ENCODE peak calls at places on chromosomes 3 and 15, in seven cellular contexts. N is GM23248, M is mesenchymal stem cell, J is PC-3, I is fibroblast of lung, V is hepatocyte, G is IMR-90. R is an unnamed sample.
A peak's percentile ranks its signal among the peaks of the same experiment; 100 is the strongest.

GRCh38 chr3:141454906-141455602 is 31.8 kb upstream of the RASA2 start:
- DNase-seq in M (peak; percentile 86), V (peak; percentile 72), N (peak; percentile 92), G (peak; percentile 88), I (peak; percentile 86), J (peak; percentile 87), R (peak; percentile 85)

GRCh38 chr15:85897818-85898717 is 103.3 kb upstream of the KLHL25 start:
- DNase-seq in V (no peak), M (no peak), G (no peak), N (no peak), J (no peak), I (no peak), R (no peak)

GRCh38 chr3:190862209-190863118 is at the start of gene GMNC:
- DNase-seq in J (peak; percentile 85), M (peak; percentile 85), N (peak; percentile 88), G (peak; percentile 48), I (peak; percentile 62), V (peak; percentile 89), R (peak; percentile 93)

GRCh38 chr3:150216041-150216811 is 191.9 kb upstream of the TSC22D2 start:
- DNase-seq in G (peak; percentile 61), N (peak; percentile 50), M (peak; percentile 33), I (peak; percentile 95), J (peak; percentile 29), V (peak; percentile 35), R (no peak)

GRCh38 chr15:79028411-79028964 is 62.1 kb downstream of the RASGRF1 start:
- DNase-seq in J (peak; percentile 71), V (peak; percentile 64), I (peak; percentile 24), N (peak; percentile 48), M (peak; percentile 43), G (peak; percentile 20), R (peak; percentile 59)

GRCh38 chr15:63200464-63201242 is 11.2 kb downstream of the RAB8B start:
- DNase-seq in V (no peak), N (no peak), I (no peak), G (no peak), M (no peak), J (no peak), R (no peak)

GRCh38 chr15:79078763-79079395 is 11.7 kb downstream of the RASGRF1 start:
- DNase-seq in N (no peak), I (no peak), M (no peak), V (no peak), G (no peak), J (no peak), R (no peak)

GRCh38 chr3:182138388-182138787 is 426.7 kb downstream of the SOX2 start:
- DNase-seq in M (no peak), V (no peak), N (no peak), I (no peak), J (no peak), G (no peak), R (no peak)

GRCh38 chr3:21752749-21753347 is 1.8 kb upstream of the ZNF385D start:
- DNase-seq in N (peak; percentile 91), I (peak; percentile 84), V (peak; percentile 53), M (no peak), J (peak; percentile 77), G (peak; percentile 49), R (peak; percentile 28)

GRCh38 chr3:192879346-192880031 is 38.2 kb downstream of the MB21D2 start:
- DNase-seq in J (peak; percentile 99), I (peak; percentile 71), V (peak; percentile 79), N (peak; percentile 96), M (peak; percentile 95), G (peak; percentile 96), R (no peak)

GRCh38 chr15:23565395-23566069 is at the start of gene MKRN3:
- DNase-seq in N (peak; percentile 51), I (peak; percentile 58), M (no peak), V (no peak), G (peak; percentile 7), J (no peak), R (no peak)

GRCh38 chr3:149820183-149820582 is 7.2 kb downstream of the RNF13 start:
- DNase-seq in I (no peak), M (no peak), V (no peak), N (peak; percentile 23), G (no peak), J (peak; percentile 71), R (no peak)

GRCh38 chr3:162702768-162703385 is 1206.3 kb downstream of the OTOL1 start:
- DNase-seq in N (no peak), I (no peak), J (no peak), V (no peak), M (no peak), G (no peak), R (no peak)

GRCh38 chr15:74768099-74768770 is 13.6 kb upstream of the CSK start:
- DNase-seq in G (no peak), J (no peak), M (no peak), I (no peak), N (no peak), V (peak; percentile 4), R (no peak)

GRCh38 chr15:73951591-73951990 is 25.3 kb downstream of the LOXL1 start:
- DNase-seq in I (no peak), N (no peak), J (no peak), V (no peak), G (no peak), M (no peak), R (no peak)

GRCh38 chr15:41919954-41920538 is 26.2 kb upstream of the SPTBN5 start:
- DNase-seq in I (peak; percentile 95), M (peak; percentile 95), J (no peak), V (no peak), G (peak; percentile 97), N (no peak), R (no peak)

GRCh38 chr15:25787381-25787780 is 75.7 kb downstream of the ATP10A start:
- DNase-seq in G (peak; percentile 27), N (peak; percentile 71), I (peak; percentile 24), J (no peak), M (peak; percentile 1), V (no peak), R (no peak)

GRCh38 chr3:33597257-33597689 is 120.8 kb downstream of the CLASP2 start:
- DNase-seq in N (no peak), I (no peak), M (no peak), V (no peak), J (no peak), G (no peak), R (no peak)

GRCh38 chr3:171353423-171353822 is 106.8 kb downstream of the TNIK start:
- DNase-seq in G (peak; percentile 38), J (peak; percentile 53), M (no peak), N (peak; percentile 28), V (no peak), I (no peak), R (no peak)

GRCh38 chr3:156455839-156456238 is 99.1 kb downstream of the SSR3 start:
- DNase-seq in V (no peak), M (no peak), G (no peak), N (no peak), I (no peak), J (peak; percentile 26), R (peak; percentile 81)

GRCh38 chr3:119767936-119768601 is 13.8 kb upstream of the NR1I2 start:
- DNase-seq in I (no peak), V (no peak), N (no peak), M (no peak), G (no peak), J (no peak), R (no peak)

GRCh38 chr3:195182470-195182795 is 88.5 kb downstream of the XXYLT1 start:
- DNase-seq in M (peak; percentile 92), N (peak; percentile 83), V (no peak), G (peak; percentile 81), I (peak; percentile 74), J (peak; percentile 62), R (no peak)

GRCh38 chr15:71757741-71758530 is 52.4 kb upstream of the NR2E3 start:
- DNase-seq in N (no peak), I (no peak), V (no peak), G (no peak), J (no peak), M (no peak), R (no peak)

GRCh38 chr15:76138436-76138835 is 78.7 kb downstream of the TMEM266 start:
- DNase-seq in J (no peak), M (no peak), I (no peak), N (no peak), V (no peak), G (no peak), R (no peak)
- H3K27me3 ChIP-seq in J (peaks cover 16% of the 10 kb centered on the region), M (peaks cover 19% of the 10 kb centered on the region), I (peaks cover 10% of the 10 kb centered on the region), N (peaks cover 18% of the 10 kb centered on the region), V (peaks cover 4% of the 10 kb centered on the region), G (peaks cover 45% of the 10 kb centered on the region), R (no peaks in the 10 kb centered on the region)

DNA sequence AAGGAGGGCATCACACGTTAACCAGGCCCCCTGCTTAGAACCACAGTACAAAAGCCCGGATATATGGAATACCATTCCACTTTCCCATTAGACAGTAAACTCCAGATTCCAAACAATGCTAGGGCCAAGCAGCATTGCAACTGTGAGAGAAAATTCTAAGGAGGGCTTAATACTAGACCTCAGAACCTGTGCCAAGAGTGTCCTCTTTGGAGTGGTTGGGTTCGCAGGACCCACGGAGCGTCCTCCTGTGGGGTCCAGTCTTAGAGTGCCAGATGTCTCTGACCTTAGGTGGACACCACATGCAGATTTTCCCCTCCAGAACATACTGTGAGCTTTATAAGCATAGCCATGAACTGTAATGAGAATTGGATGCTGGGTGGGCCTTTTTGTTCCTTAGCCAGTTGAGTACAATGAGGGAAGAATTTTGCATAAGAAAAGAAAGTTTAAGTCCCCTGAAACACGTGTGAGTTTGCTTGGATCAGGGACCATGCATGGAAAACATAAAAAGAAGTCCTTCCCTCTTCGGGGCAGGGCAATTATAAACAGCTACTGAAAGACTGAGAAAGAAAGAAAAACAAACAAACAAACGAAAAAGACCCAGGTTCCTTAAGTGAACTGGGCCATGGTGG is 325.7 kb downstream of the NEK10 start:
- DNase-seq in V (no peak), J (no peak), M (no peak), G (no peak), I (no peak), N (no peak), R (no peak)
- H3K4me2 ChIP-seq in V (no peak overlapping the region), J (no peak overlapping the region), M (no peak overlapping the region), G (no peak overlapping the region), I (no peak overlapping the region), N (no peak overlapping the region), R (no peak overlapping the region)

GRCh38 chr3:185933374-185933950 is 4.4 kb downstream of the TRA2B start:
- DNase-seq in G (no peak), N (no peak), M (no peak), V (no peak), J (no peak), I (no peak), R (no peak)

GRCh38 chr3:185932213-185932612 is 5.6 kb downstream of the TRA2B start:
- DNase-seq in J (no peak), N (peak; percentile 50), G (no peak), V (no peak), M (no peak), I (no peak), R (no peak)

GRCh38 chr3:185930393-185931107 is 7.3 kb downstream of the TRA2B start:
- DNase-seq in J (no peak), M (peak; percentile 53), I (peak; percentile 44), G (peak; percentile 57), V (no peak), N (peak; percentile 59), R (no peak)

GRCh38 chr3:185929192-185930151 is 8.3 kb downstream of the TRA2B start:
- DNase-seq in M (peak; percentile 6), N (peak; percentile 77), I (no peak), G (peak; percentile 61), J (no peak), V (no peak), R (no peak)

GRCh38 chr3:185931777-185932176 is 6.0 kb downstream of the TRA2B start:
- DNase-seq in G (no peak), N (peak; percentile 20), V (no peak), M (no peak), J (no peak), I (no peak), R (no peak)
- H3K27me3 ChIP-seq in G (no peaks in the 10 kb centered on the region), N (no peaks in the 10 kb centered on the region), V (no peaks in the 10 kb centered on the region), M (no peaks in the 10 kb centered on the region), J (no peaks in the 10 kb centered on the region), I (no peaks in the 10 kb centered on the region), R (no peaks in the 10 kb centered on the region)

GRCh38 chr3:139388077-139388476 is 1.4 kb downstream of the COPB2 start:
- DNase-seq in G (no peak), N (no peak), I (no peak), V (no peak), M (no peak), J (no peak), R (no peak)
- H3K4me2 ChIP-seq in G (peak overlapping the region; percentile 98), N (peak overlapping the region; percentile 94), I (peak overlapping the region; percentile 90), V (peak overlapping the region; percentile 83), M (peak overlapping the region; percentile 66), J (peak overlapping the region; percentile 84), R (peak overlapping the region; percentile 49)

R was measured in MM.1S.